ENCODE peak calls at places on chromosomes 4 and X, in nine cellular contexts. K, M, X, B, G, N, A, Y and P are unnamed samples.

GRCh38 chr4:128428397-128428796 is 140.8 kb upstream of the PGRMC2 start:
- DNase-seq in K (no peak), M (no peak), X (no peak), B (no peak), G (no peak), N (no peak), A (no peak), Y (no peak), P (no peak)

GRCh38 chr4:142656178-142656577 is 189.9 kb downstream of the INPP4B start:
- DNase-seq in K (no peak), M (no peak), X (no peak), B (no peak), G (no peak), N (peak; percentile 54), A (no peak), Y (no peak), P (no peak)

GRCh38 chr4:38004887-38005286 is 44.7 kb downstream of the PTTG2 start:
- DNase-seq in K (no peak), M (no peak), X (no peak), B (no peak), G (no peak), N (no peak), A (no peak), Y (no peak), P (no peak)

GRCh38 chrX:110568396-110568795 is 209.7 kb downstream of the RTL9 start:
- DNase-seq in K (no peak), M (no peak), X (no peak), B (no peak), G (no peak), N (no peak), A (no peak), Y (no peak), P (no peak)

GRCh38 chr4:70619288-70619687 is 9.3 kb upstream of the ENAM start:
- DNase-seq in K (no peak), M (no peak), X (no peak), B (no peak), G (no peak), N (no peak), A (no peak), Y (no peak), P (no peak)

GRCh38 chrX:70422886-70423336 is at the start of gene GDPD2:
- DNase-seq in K (no peak), M (peak; percentile 48), X (peak; percentile 35), B (peak; percentile 45), G (no peak), N (peak; percentile 77), A (no peak), Y (no peak), P (no peak)

GRCh38 chr4:7507381-7507780 is 72.7 kb upstream of the PSAPL1 start:
- DNase-seq in K (no peak), M (no peak), X (no peak), B (no peak), G (peak; percentile 10), N (no peak), A (no peak), Y (no peak), P (no peak)

GRCh38 chr4:118086334-118086733 is 52.0 kb downstream of the NDST3 start:
- DNase-seq in K (no peak), M (peak; percentile 55), X (no peak), B (no peak), G (peak; percentile 40), N (peak; percentile 46), A (no peak), Y (no peak), P (no peak)

GRCh38 chr4:38654273-38654672 is 9.7 kb upstream of the KLF3 start:
- DNase-seq in K (no peak), M (no peak), X (no peak), B (no peak), G (no peak), N (no peak), A (no peak), Y (no peak), P (no peak)

GRCh38 chr4:181976743-181977142 is 266.5 kb upstream of the TENM3 start:
- DNase-seq in K (no peak), M (no peak), X (no peak), B (no peak), G (no peak), N (no peak), A (no peak), Y (no peak), P (no peak)

GRCh38 chrX:10208953-10209352 is 52.2 kb downstream of the CLCN4 start:
- DNase-seq in K (no peak), M (no peak), X (no peak), B (no peak), G (no peak), N (no peak), A (no peak), Y (no peak), P (no peak)

GRCh38 chr4:104728380-104729122 is 233.9 kb upstream of the CXXC4 start:
- DNase-seq in K (no peak), M (peak; percentile 70), X (no peak), B (no peak), G (peak; percentile 3), N (no peak), A (no peak), Y (no peak), P (no peak)

GRCh38 chrX:110698696-110699095 is 96.9 kb downstream of the CHRDL1 start:
- DNase-seq in K (peak; percentile 15), M (no peak), X (no peak), B (no peak), G (no peak), N (no peak), A (no peak), Y (no peak), P (no peak)

GRCh38 chr4:2252530-2252924 is 9.4 kb downstream of the MXD4 start:
- DNase-seq in K (no peak), M (no peak), X (no peak), B (no peak), G (no peak), N (no peak), A (no peak), Y (peak; percentile 13), P (no peak)

GRCh38 chr4:184439856-184440592 is 34.3 kb downstream of the IRF2 start:
- DNase-seq in K (no peak), M (no peak), X (no peak), B (no peak), G (peak; percentile 76), N (no peak), A (peak; percentile 54), Y (no peak), P (no peak)

GRCh38 chr4:15976456-15977096 is 13.6 kb upstream of the FGFBP2 start:
- DNase-seq in K (no peak), M (no peak), X (no peak), B (no peak), G (no peak), N (peak; percentile 36), A (no peak), Y (no peak), P (no peak)

GRCh38 chrX:118226060-118226428 is 109.4 kb upstream of the KLHL13 start:
- DNase-seq in K (peak; percentile 25), M (peak; percentile 4), X (no peak), B (peak; percentile 18), G (no peak), N (peak; percentile 16), A (no peak), Y (peak; percentile 15), P (no peak)

GRCh38 chr4:157804986-157805385 is 367.8 kb downstream of the GASK1B start:
- DNase-seq in K (no peak), M (no peak), X (no peak), B (no peak), G (no peak), N (peak; percentile 48), A (no peak), Y (no peak), P (no peak)

GRCh38 chr4:16136771-16137170 is 52.9 kb upstream of the PROM1 start:
- DNase-seq in K (no peak), M (no peak), X (no peak), B (no peak), G (no peak), N (no peak), A (no peak), Y (no peak), P (no peak)

GRCh38 chrX:63430026-63430425 is 78.9 kb upstream of the SPIN4 start:
- DNase-seq in K (no peak), M (no peak), X (no peak), B (no peak), G (no peak), N (peak; percentile 59), A (no peak), Y (no peak), P (no peak)

GRCh38 chrX:71622347-71623104 is 4.2 kb upstream of the CXCR3 start:
- DNase-seq in K (peak; percentile 57), M (peak; percentile 41), X (peak; percentile 43), B (no peak), G (peak; percentile 81), N (peak; percentile 39), A (peak; percentile 80), Y (peak; percentile 56), P (peak; percentile 9)

GRCh38 chr4:13529130-13529919 is 15.0 kb downstream of the NKX3-2 start:
- DNase-seq in K (peak; percentile 19), M (no peak), X (no peak), B (no peak), G (no peak), N (no peak), A (no peak), Y (peak; percentile 21), P (no peak)

GRCh38 chrX:24796204-24796603 is 102.5 kb downstream of the POLA1 start:
- DNase-seq in K (no peak), M (no peak), X (no peak), B (no peak), G (no peak), N (no peak), A (no peak), Y (no peak), P (no peak)

GRCh38 chrX:153074935-153075334 is 2.7 kb downstream of the PNMA6A start:
- DNase-seq in K (no peak), M (no peak), X (no peak), B (no peak), G (no peak), N (no peak), A (no peak), Y (no peak), P (no peak)

GRCh38 chrX:129693343-129693742 is 38.6 kb upstream of the APLN start:
- DNase-seq in K (no peak), M (no peak), X (no peak), B (no peak), G (no peak), N (no peak), A (no peak), Y (no peak), P (no peak)

GRCh38 chr4:184361443-184361842 is 112.9 kb downstream of the IRF2 start:
- DNase-seq in K (no peak), M (no peak), X (no peak), B (no peak), G (peak; percentile 60), N (no peak), A (no peak), Y (no peak), P (no peak)

GRCh38 chr4:7992846-7993245 is 53.2 kb upstream of the AFAP1 start:
- DNase-seq in K (no peak), M (no peak), X (no peak), B (no peak), G (no peak), N (no peak), A (no peak), Y (no peak), P (no peak)

GRCh38 chr4:121256346-121256745 is 92.2 kb upstream of the TNIP3 start:
- DNase-seq in K (peak; percentile 71), M (peak; percentile 71), X (no peak), B (no peak), G (peak; percentile 90), N (no peak), A (no peak), Y (peak; percentile 73), P (peak; percentile 11)

GRCh38 chrX:148588649-148589310 is 88.4 kb downstream of the AFF2 start:
- DNase-seq in K (no peak), M (no peak), X (no peak), B (no peak), G (peak; percentile 15), N (no peak), A (no peak), Y (no peak), P (no peak)